ENCODE peak calls at places on chromosome 4, in seven cellular contexts. One of them, this sample, is unnamed. For H3K27me3 and H3K36me3, the result is how much of the 10 kb centered on the place peaks cover.

GRCh38 chr4:173519130-173520101 is 10.6 kb downstream of the HAND2 start:
- DNase-seq in Caco-2: no peak
- DNase-seq in tibial artery: no peak
- DNase-seq in GM23248: peak
- DNase-seq in cardiac muscle cell: peak
- DNase-seq in BE2C: peak
- DNase-seq in effector memory CD4-positive, alpha-beta T cell: no peak
- DNase-seq in this sample: no peak

GRCh38 chr4:52748432-52748831 is 2.8 kb downstream of the ERVMER34-1 start:
- DNase-seq in BE2C: no peak
- DNase-seq in effector memory CD4-positive, alpha-beta T cell: no peak
- DNase-seq in GM23248: no peak
- DNase-seq in cardiac muscle cell: no peak
- DNase-seq in Caco-2: no peak
- DNase-seq in tibial artery: no peak
- DNase-seq in this sample: no peak

GRCh38 chr4:76949293-76950051 is at the start of gene SEPTIN11:
- DNase-seq in GM23248: peak
- DNase-seq in BE2C: peak
- DNase-seq in tibial artery: peak
- DNase-seq in Caco-2: peak
- DNase-seq in effector memory CD4-positive, alpha-beta T cell: peak
- DNase-seq in cardiac muscle cell: peak
- DNase-seq in this sample: peak

GRCh38 chr4:38815879-38816782 is 11.5 kb upstream of the TLR1 start:
- DNase-seq in cardiac muscle cell: no peak
- DNase-seq in GM23248: no peak
- DNase-seq in Caco-2: no peak
- DNase-seq in effector memory CD4-positive, alpha-beta T cell: no peak
- DNase-seq in tibial artery: no peak
- DNase-seq in BE2C: no peak
- DNase-seq in this sample: no peak

GRCh38 chr4:168489616-168490015 is 7.2 kb upstream of the PALLD start:
- DNase-seq in GM23248: no peak
- DNase-seq in Caco-2: no peak
- DNase-seq in cardiac muscle cell: no peak
- DNase-seq in tibial artery: no peak
- DNase-seq in effector memory CD4-positive, alpha-beta T cell: no peak
- DNase-seq in BE2C: no peak
- DNase-seq in this sample: no peak

GRCh38 chr4:120215350-120215749 is 148.7 kb upstream of the MAD2L1 start:
- DNase-seq in Caco-2: no peak
- DNase-seq in cardiac muscle cell: no peak
- DNase-seq in GM23248: no peak
- DNase-seq in effector memory CD4-positive, alpha-beta T cell: no peak
- DNase-seq in tibial artery: no peak
- DNase-seq in BE2C: no peak
- DNase-seq in this sample: no peak

GRCh38 chr4:156799121-156799589 is 172.4 kb downstream of the PDGFC start:
- DNase-seq in GM23248: peak
- DNase-seq in tibial artery: no peak
- DNase-seq in BE2C: no peak
- DNase-seq in Caco-2: no peak
- DNase-seq in cardiac muscle cell: peak
- DNase-seq in effector memory CD4-positive, alpha-beta T cell: no peak
- DNase-seq in this sample: no peak

GRCh38 chr4:165627128-165627527 is 245.9 kb upstream of the TLL1 start:
- DNase-seq in BE2C: no peak
- DNase-seq in GM23248: no peak
- DNase-seq in tibial artery: no peak
- DNase-seq in Caco-2: no peak
- DNase-seq in cardiac muscle cell: peak
- DNase-seq in effector memory CD4-positive, alpha-beta T cell: no peak
- DNase-seq in this sample: no peak

GRCh38 chr4:41506071-41506470 is 31.9 kb upstream of the LIMCH1 start:
- DNase-seq in GM23248: peak
- DNase-seq in tibial artery: no peak
- DNase-seq in cardiac muscle cell: no peak
- DNase-seq in effector memory CD4-positive, alpha-beta T cell: no peak
- DNase-seq in Caco-2: peak
- DNase-seq in BE2C: no peak
- DNase-seq in this sample: no peak

GRCh38 chr4:187840814-187841213 is 154.8 kb upstream of the ZFP42 start:
- DNase-seq in tibial artery: no peak
- DNase-seq in effector memory CD4-positive, alpha-beta T cell: no peak
- DNase-seq in GM23248: no peak
- DNase-seq in cardiac muscle cell: no peak
- DNase-seq in Caco-2: no peak
- DNase-seq in BE2C: no peak
- DNase-seq in this sample: no peak

GRCh38 chr4:119068529-119068962 is 67.1 kb upstream of the MYOZ2 start:
- DNase-seq in GM23248: peak
- DNase-seq in effector memory CD4-positive, alpha-beta T cell: no peak
- DNase-seq in cardiac muscle cell: no peak
- DNase-seq in Caco-2: no peak
- DNase-seq in BE2C: no peak
- DNase-seq in tibial artery: no peak
- DNase-seq in this sample: no peak

GRCh38 chr4:111281219-111281618 is 658.3 kb upstream of the PITX2 start:
- DNase-seq in BE2C: no peak
- DNase-seq in Caco-2: no peak
- DNase-seq in tibial artery: no peak
- DNase-seq in GM23248: no peak
- DNase-seq in cardiac muscle cell: no peak
- DNase-seq in effector memory CD4-positive, alpha-beta T cell: no peak
- DNase-seq in this sample: no peak

GRCh38 chr4:46956451-46956850 is 36.9 kb downstream of the GABRA4 start:
- DNase-seq in Caco-2: no peak
- DNase-seq in BE2C: no peak
- DNase-seq in cardiac muscle cell: no peak
- DNase-seq in GM23248: no peak
- DNase-seq in effector memory CD4-positive, alpha-beta T cell: no peak
- DNase-seq in tibial artery: no peak
- DNase-seq in this sample: no peak

GRCh38 chr4:70133473-70133872 is 20.6 kb upstream of the PRR27 start:
- DNase-seq in Caco-2: peak
- DNase-seq in GM23248: no peak
- DNase-seq in effector memory CD4-positive, alpha-beta T cell: no peak
- DNase-seq in tibial artery: no peak
- DNase-seq in BE2C: no peak
- DNase-seq in cardiac muscle cell: no peak
- DNase-seq in this sample: no peak

GRCh38 chr4:35725131-35725530 is 519.2 kb downstream of the ARAP2 start:
- DNase-seq in effector memory CD4-positive, alpha-beta T cell: no peak
- DNase-seq in GM23248: no peak
- DNase-seq in cardiac muscle cell: no peak
- DNase-seq in BE2C: no peak
- DNase-seq in Caco-2: no peak
- DNase-seq in tibial artery: no peak
- DNase-seq in this sample: peak

GRCh38 chr4:54764501-54764900 is 106.7 kb downstream of the KIT start:
- DNase-seq in GM23248: no peak
- DNase-seq in BE2C: no peak
- DNase-seq in tibial artery: no peak
- DNase-seq in cardiac muscle cell: no peak
- DNase-seq in Caco-2: no peak
- DNase-seq in effector memory CD4-positive, alpha-beta T cell: no peak
- DNase-seq in this sample: no peak

GRCh38 chr4:119026662-119027444 is 108.8 kb upstream of the MYOZ2 start:
- DNase-seq in GM23248: peak
- DNase-seq in effector memory CD4-positive, alpha-beta T cell: no peak
- DNase-seq in tibial artery: peak
- DNase-seq in Caco-2: no peak
- DNase-seq in BE2C: no peak
- DNase-seq in cardiac muscle cell: no peak
- DNase-seq in this sample: peak

GRCh38 chr4:83561381-83561780 is 25.5 kb downstream of the GPAT3 start:
- DNase-seq in GM23248: peak
- DNase-seq in effector memory CD4-positive, alpha-beta T cell: no peak
- DNase-seq in cardiac muscle cell: peak
- DNase-seq in BE2C: no peak
- DNase-seq in Caco-2: no peak
- DNase-seq in tibial artery: no peak
- DNase-seq in this sample: no peak

GRCh38 chr4:184510431-184510830 is 36.1 kb upstream of the IRF2 start:
- DNase-seq in tibial artery: no peak
- DNase-seq in effector memory CD4-positive, alpha-beta T cell: no peak
- DNase-seq in Caco-2: no peak
- DNase-seq in cardiac muscle cell: no peak
- DNase-seq in BE2C: no peak
- DNase-seq in GM23248: no peak
- DNase-seq in this sample: no peak

GRCh38 chr4:40845136-40845910 is 95.6 kb downstream of the NSUN7 start:
- DNase-seq in cardiac muscle cell: no peak
- DNase-seq in BE2C: no peak
- DNase-seq in GM23248: no peak
- DNase-seq in tibial artery: no peak
- DNase-seq in effector memory CD4-positive, alpha-beta T cell: no peak
- DNase-seq in Caco-2: no peak
- DNase-seq in this sample: no peak

GRCh38 chr4:140645614-140646412 is 77.1 kb upstream of the UCP1 start:
- DNase-seq in Caco-2: no peak
- DNase-seq in tibial artery: no peak
- DNase-seq in BE2C: no peak
- DNase-seq in GM23248: no peak
- DNase-seq in effector memory CD4-positive, alpha-beta T cell: no peak
- DNase-seq in cardiac muscle cell: no peak
- DNase-seq in this sample: no peak

GRCh38 chr4:147984065-147984777 is 252.3 kb downstream of the ARHGAP10 start:
- DNase-seq in cardiac muscle cell: peak
- DNase-seq in tibial artery: no peak
- DNase-seq in effector memory CD4-positive, alpha-beta T cell: peak
- DNase-seq in GM23248: peak
- DNase-seq in Caco-2: peak
- DNase-seq in BE2C: peak
- DNase-seq in this sample: peak

GRCh38 chr4:143473334-143474126 is 40.0 kb upstream of the SMARCA5 start:
- DNase-seq in Caco-2: no peak
- DNase-seq in tibial artery: no peak
- DNase-seq in effector memory CD4-positive, alpha-beta T cell: no peak
- DNase-seq in cardiac muscle cell: no peak
- DNase-seq in GM23248: no peak
- DNase-seq in BE2C: no peak
- DNase-seq in this sample: no peak

GRCh38 chr4:113153529-113154101 is 104.2 kb downstream of the ANK2 start:
- DNase-seq in GM23248: peak
- DNase-seq in BE2C: no peak
- DNase-seq in effector memory CD4-positive, alpha-beta T cell: no peak
- DNase-seq in cardiac muscle cell: peak
- DNase-seq in tibial artery: no peak
- DNase-seq in Caco-2: peak
- DNase-seq in this sample: no peak

GRCh38 chr4:53865031-53865430 is 199.4 kb downstream of the CHIC2 start:
- DNase-seq in effector memory CD4-positive, alpha-beta T cell: no peak
- DNase-seq in BE2C: no peak
- DNase-seq in GM23248: no peak
- DNase-seq in tibial artery: no peak
- DNase-seq in Caco-2: no peak
- DNase-seq in cardiac muscle cell: no peak
- DNase-seq in this sample: peak

GRCh38 chr4:14837860-14838259 is 164.4 kb upstream of the CPEB2 start:
- DNase-seq in tibial artery: no peak
- DNase-seq in cardiac muscle cell: no peak
- DNase-seq in effector memory CD4-positive, alpha-beta T cell: no peak
- DNase-seq in Caco-2: no peak
- DNase-seq in BE2C: no peak
- DNase-seq in GM23248: peak
- DNase-seq in this sample: no peak

GRCh38 chr4:24980064-24980690 is 50.6 kb downstream of the LGI2 start:
- DNase-seq in BE2C: peak
- DNase-seq in cardiac muscle cell: peak
- DNase-seq in tibial artery: peak
- DNase-seq in effector memory CD4-positive, alpha-beta T cell: peak
- DNase-seq in GM23248: peak
- DNase-seq in Caco-2: peak
- DNase-seq in this sample: peak

GRCh38 chr4:124053872-124054538 is 657.4 kb downstream of the SPRY1 start:
- DNase-seq in tibial artery: no peak
- DNase-seq in effector memory CD4-positive, alpha-beta T cell: no peak
- DNase-seq in Caco-2: no peak
- DNase-seq in GM23248: no peak
- DNase-seq in BE2C: no peak
- DNase-seq in cardiac muscle cell: peak
- DNase-seq in this sample: no peak

GRCh38 chr4:43241104-43241503 is 348.6 kb downstream of the GRXCR1 start:
- DNase-seq in tibial artery: no peak
- DNase-seq in effector memory CD4-positive, alpha-beta T cell: no peak
- DNase-seq in BE2C: no peak
- DNase-seq in GM23248: no peak
- DNase-seq in cardiac muscle cell: no peak
- DNase-seq in Caco-2: no peak
- DNase-seq in this sample: no peak

GRCh38 chr4:3868146-3868840 is 102.1 kb downstream of the ADRA2C start:
- DNase-seq in cardiac muscle cell: no peak
- DNase-seq in BE2C: no peak
- DNase-seq in tibial artery: no peak
- DNase-seq in effector memory CD4-positive, alpha-beta T cell: no peak
- DNase-seq in GM23248: peak
- DNase-seq in Caco-2: no peak
- DNase-seq in this sample: peak
- H3K27me3 ChIP-seq in cardiac muscle cell: under half
- H3K27me3 ChIP-seq in BE2C: under half
- H3K27me3 ChIP-seq in tibial artery: under half
- H3K27me3 ChIP-seq in effector memory CD4-positive, alpha-beta T cell: under half
- H3K27me3 ChIP-seq in GM23248: under half
- H3K27me3 ChIP-seq in Caco-2: under half
- H3K27me3 ChIP-seq in this sample: under half

GRCh38 chr4:142112451-142112850 is 476.1 kb downstream of the IL15 start:
- DNase-seq in effector memory CD4-positive, alpha-beta T cell: no peak
- DNase-seq in Caco-2: no peak
- DNase-seq in cardiac muscle cell: peak
- DNase-seq in BE2C: no peak
- DNase-seq in tibial artery: no peak
- DNase-seq in GM23248: peak
- DNase-seq in this sample: no peak
- H3K36me3 ChIP-seq in effector memory CD4-positive, alpha-beta T cell: half or more
- H3K36me3 ChIP-seq in Caco-2: under half
- H3K36me3 ChIP-seq in cardiac muscle cell: under half
- H3K36me3 ChIP-seq in BE2C: under half
- H3K36me3 ChIP-seq in tibial artery: under half
- H3K36me3 ChIP-seq in GM23248: under half
- H3K36me3 ChIP-seq in this sample: under half

DNA sequence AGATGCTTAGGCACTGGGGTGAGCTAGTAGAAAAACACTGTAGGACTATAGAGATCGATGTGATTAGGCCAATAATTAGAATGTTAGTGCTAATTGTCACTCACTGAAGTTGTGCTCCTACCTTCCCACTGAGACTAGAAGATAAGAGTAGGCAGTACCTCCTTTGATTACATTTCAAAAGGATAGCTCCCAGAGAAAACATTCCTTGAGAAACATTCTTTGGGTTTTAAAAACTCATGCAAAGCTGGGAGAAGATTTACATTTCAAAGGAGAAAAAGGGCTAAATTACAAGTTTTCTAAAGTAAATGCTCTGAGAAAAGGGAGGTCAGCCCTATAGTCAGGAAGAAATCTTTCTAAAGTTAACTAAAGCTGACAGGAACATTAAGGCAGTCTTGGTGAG is 860.3 kb upstream of the NDST4 start:
- DNase-seq in GM23248: no peak
- DNase-seq in Caco-2: no peak
- DNase-seq in cardiac muscle cell: no peak
- DNase-seq in BE2C: no peak
- DNase-seq in effector memory CD4-positive, alpha-beta T cell: no peak
- DNase-seq in tibial artery: no peak
- DNase-seq in this sample: peak
- H3K4me3 ChIP-seq in GM23248: no peak
- H3K4me3 ChIP-seq in Caco-2: no peak
- H3K4me3 ChIP-seq in cardiac muscle cell: no peak
- H3K4me3 ChIP-seq in BE2C: no peak
- H3K4me3 ChIP-seq in effector memory CD4-positive, alpha-beta T cell: no peak
- H3K4me3 ChIP-seq in tibial artery: no peak
- H3K4me3 ChIP-seq in this sample: peak

GRCh38 chr4:86595426-86595805 is 1.3 kb downstream of the PTPN13 start:
- DNase-seq in Caco-2: no peak
- DNase-seq in GM23248: peak
- DNase-seq in cardiac muscle cell: peak
- DNase-seq in tibial artery: no peak
- DNase-seq in effector memory CD4-positive, alpha-beta T cell: no peak
- DNase-seq in BE2C: peak
- DNase-seq in this sample: no peak
- H3K27me3 ChIP-seq in Caco-2: under half
- H3K27me3 ChIP-seq in GM23248: under half
- H3K27me3 ChIP-seq in cardiac muscle cell: under half
- H3K27me3 ChIP-seq in tibial artery: under half
- H3K27me3 ChIP-seq in effector memory CD4-positive, alpha-beta T cell: under half
- H3K27me3 ChIP-seq in BE2C: under half
- H3K27me3 ChIP-seq in this sample: under half